ENCODE peak calls at places on chromosomes 5 and 9, in eight cellular contexts. U, I, O, L, S, D, B and N are unnamed samples.

GRCh38 chr9:124353811-124354274 is 61.4 kb downstream of the PSMB7 start:
- DNase-seq in U (no peak), I (no peak), O (no peak), L (no peak), S (no peak), D (no peak), B (no peak), N (peak)

GRCh38 chr5:99004960-99005359 is 76.2 kb upstream of the CHD1 start:
- DNase-seq in U (no peak), I (no peak), O (no peak), L (no peak), S (no peak), D (no peak), B (no peak), N (no peak)

GRCh38 chr5:110865400-110866094 is 126.7 kb downstream of the SLC25A46 start:
- DNase-seq in U (no peak), I (no peak), O (peak), L (peak), S (peak), D (peak), B (no peak), N (no peak)

GRCh38 chr9:128146591-128147120 is 2.6 kb upstream of the LCN2 start:
- DNase-seq in U (no peak), I (no peak), O (no peak), L (no peak), S (no peak), D (peak), B (peak), N (no peak)

GRCh38 chr9:96241391-96241809 is 60.6 kb downstream of the HSD17B3 start:
- DNase-seq in U (peak), I (no peak), O (peak), L (no peak), S (no peak), D (no peak), B (no peak), N (peak)

GRCh38 chr5:168449166-168449565 is 37.1 kb upstream of the RARS1 start:
- DNase-seq in U (no peak), I (no peak), O (no peak), L (no peak), S (peak), D (no peak), B (no peak), N (no peak)

GRCh38 chr9:96020822-96021615 is 145.5 kb downstream of the ERCC6L2 start:
- DNase-seq in U (no peak), I (no peak), O (peak), L (no peak), S (peak), D (peak), B (no peak), N (no peak)

GRCh38 chr5:52805614-52806013 is 17.9 kb downstream of the ITGA1 start:
- DNase-seq in U (no peak), I (no peak), O (peak), L (peak), S (no peak), D (no peak), B (no peak), N (no peak)

GRCh38 chr5:78221964-78222451 is 72.5 kb downstream of the AP3B1 start:
- DNase-seq in U (peak), I (no peak), O (peak), L (peak), S (no peak), D (peak), B (no peak), N (no peak)

GRCh38 chr9:4327504-4328191 is 27.8 kb upstream of the GLIS3 start:
- DNase-seq in U (no peak), I (no peak), O (no peak), L (no peak), S (no peak), D (no peak), B (no peak), N (no peak)

GRCh38 chr9:17171309-17172094 is 36.7 kb downstream of the CNTLN start:
- DNase-seq in U (no peak), I (no peak), O (no peak), L (no peak), S (no peak), D (no peak), B (no peak), N (no peak)

GRCh38 chr9:76835571-76836283 is 70.2 kb downstream of the PRUNE2 start:
- DNase-seq in U (no peak), I (no peak), O (no peak), L (no peak), S (no peak), D (no peak), B (no peak), N (peak)